ENCODE peak calls at places on chromosome 14, in seven cellular contexts. H is astrocyte of the cerebellum; A is lower leg skin; M is kidney epithelial cell; R is hepatocyte; G is A549; U is CD8-positive, alpha-beta T cell. C is an unnamed sample.

GRCh38 chr14:41875113-41875512 is 268.4 kb downstream of the LRFN5 start:
- DNase-seq in U (no peak), G (no peak), A (no peak), M (no peak), R (no peak), H (no peak), C (no peak)

GRCh38 chr14:77950371-77950770 is 150.5 kb downstream of the ADCK1 start:
- DNase-seq in R (no peak), H (no peak), G (no peak), A (no peak), M (no peak), U (no peak), C (no peak)

GRCh38 chr14:28745176-28745575 is 21.4 kb upstream of the FOXG1 start:
- DNase-seq in R (no peak), G (no peak), H (no peak), M (no peak), A (no peak), U (no peak), C (no peak)

GRCh38 chr14:24789277-24789832 is 155.4 kb upstream of the GZMB start:
- DNase-seq in M (no peak), U (no peak), G (no peak), H (no peak), A (no peak), R (peak), C (no peak)

GRCh38 chr14:101222362-101223090 is 319.0 kb upstream of the RTL1 start:
- DNase-seq in R (peak), H (no peak), U (no peak), A (no peak), G (no peak), M (no peak), C (no peak)

GRCh38 chr14:80278293-80279037 is 67.2 kb upstream of the DIO2 start:
- DNase-seq in G (peak), H (no peak), U (no peak), R (peak), A (no peak), M (no peak), C (peak)

GRCh38 chr14:89351364-89351957 is 65.6 kb downstream of the FOXN3 start:
- DNase-seq in R (peak), H (no peak), A (no peak), M (no peak), U (no peak), G (peak), C (no peak)

GRCh38 chr14:21476526-21476924 is 234 bp downstream of the RAB2B start:
- DNase-seq in A (peak), R (peak), H (peak), M (no peak), U (peak), G (no peak), C (no peak)

GRCh38 chr14:78164226-78164853 is 5.8 kb upstream of the NRXN3 start:
- DNase-seq in R (peak), G (peak), M (no peak), U (no peak), A (no peak), H (no peak), C (no peak)

GRCh38 chr14:102589761-102590290 is 2.6 kb upstream of the RCOR1 start:
- DNase-seq in G (no peak), A (no peak), U (no peak), R (no peak), M (no peak), H (no peak), C (no peak)

GRCh38 chr14:51451561-51451960 is 200.1 kb upstream of the FRMD6 start:
- DNase-seq in R (no peak), A (no peak), M (no peak), G (no peak), U (no peak), H (no peak), C (no peak)

GRCh38 chr14:89134640-89135039 is 282.4 kb downstream of the FOXN3 start:
- DNase-seq in A (no peak), H (no peak), G (no peak), R (no peak), U (no peak), M (no peak), C (no peak)

GRCh38 chr14:57833304-57833703 is 32.6 kb downstream of the SLC35F4 start:
- DNase-seq in A (no peak), H (peak), R (peak), M (peak), G (peak), U (no peak), C (peak)
- H3K4me3 ChIP-seq in A (no peak), H (no peak), R (no peak), M (no peak), G (no peak), U (no peak), C (no peak)

GRCh38 chr14:76115010-76115422 is 36.7 kb upstream of the GPATCH2L start:
- DNase-seq in R (no peak), A (no peak), U (no peak), G (no peak), H (no peak), M (no peak), C (no peak)
- TF ChIP-seq CTCF in R (no peak), A (no peak), U (no peak), G (no peak), H (no peak), M (no peak), C (no peak)

GRCh38 chr14:99232406-99233214 is 39.4 kb downstream of the BCL11B start:
- DNase-seq in H (no peak), A (no peak), U (no peak), G (no peak), M (no peak), R (no peak), C (no peak)

GRCh38 chr14:99231181-99231849 is 40.7 kb downstream of the BCL11B start:
- DNase-seq in H (no peak), M (no peak), R (no peak), A (no peak), U (no peak), G (no peak), C (no peak)

GRCh38 chr14:99233222-99234035 is 38.6 kb downstream of the BCL11B start:
- DNase-seq in A (no peak), M (no peak), R (no peak), U (no peak), G (no peak), H (no peak), C (no peak)

GRCh38 chr14:99230271-99231141 is 41.5 kb downstream of the BCL11B start:
- DNase-seq in G (no peak), R (peak), U (peak), A (no peak), H (no peak), M (no peak), C (no peak)

GRCh38 chr14:99231850-99232401 is 40.1 kb downstream of the BCL11B start:
- DNase-seq in M (no peak), A (no peak), G (no peak), U (peak), R (peak), H (no peak), C (no peak)
- H3K4me3 ChIP-seq in M (no peak), A (no peak), G (no peak), U (peak), R (no peak), H (no peak), C (peak)

GRCh38 chr14:92459479-92460421 is 53.8 kb upstream of the RIN3 start:
- DNase-seq in A (peak), H (no peak), G (no peak), R (peak), U (no peak), M (no peak), C (no peak)
- TF ChIP-seq CTCF in A (no peak), H (no peak), G (no peak), R (no peak), U (no peak), M (no peak), C (no peak)

GRCh38 chr14:55313480-55313879 is 42.3 kb downstream of the FBXO34 start:
- DNase-seq in U (no peak), H (no peak), G (no peak), M (no peak), A (no peak), R (no peak), C (no peak)

GRCh38 chr14:55306938-55307589 is 35.8 kb downstream of the FBXO34 start:
- DNase-seq in A (no peak), H (no peak), M (no peak), G (no peak), U (no peak), R (no peak), C (no peak)

GRCh38 chr14:55314449-55314848 is 43.2 kb downstream of the FBXO34 start:
- DNase-seq in G (no peak), A (no peak), R (no peak), M (no peak), H (no peak), U (no peak), C (no peak)

GRCh38 chr14:55309761-55310365 is 38.6 kb downstream of the FBXO34 start:
- DNase-seq in U (no peak), G (no peak), M (no peak), R (no peak), A (no peak), H (no peak), C (no peak)

GRCh38 chr14:55309154-55309553 is 37.9 kb downstream of the FBXO34 start:
- DNase-seq in R (no peak), G (no peak), A (no peak), H (no peak), U (no peak), M (no peak), C (no peak)
- H3K4me3 ChIP-seq in R (no peak), G (no peak), A (no peak), H (no peak), U (no peak), M (no peak), C (no peak)

GRCh38 chr14:58574623-58575022 is 63.1 kb upstream of the DACT1 start:
- DNase-seq in U (no peak), M (no peak), G (peak), A (no peak), R (no peak), H (no peak), C (no peak)
- TF ChIP-seq CTCF in U (no peak), M (peak), G (no peak), A (no peak), R (no peak), H (no peak), C (peak)

DNA sequence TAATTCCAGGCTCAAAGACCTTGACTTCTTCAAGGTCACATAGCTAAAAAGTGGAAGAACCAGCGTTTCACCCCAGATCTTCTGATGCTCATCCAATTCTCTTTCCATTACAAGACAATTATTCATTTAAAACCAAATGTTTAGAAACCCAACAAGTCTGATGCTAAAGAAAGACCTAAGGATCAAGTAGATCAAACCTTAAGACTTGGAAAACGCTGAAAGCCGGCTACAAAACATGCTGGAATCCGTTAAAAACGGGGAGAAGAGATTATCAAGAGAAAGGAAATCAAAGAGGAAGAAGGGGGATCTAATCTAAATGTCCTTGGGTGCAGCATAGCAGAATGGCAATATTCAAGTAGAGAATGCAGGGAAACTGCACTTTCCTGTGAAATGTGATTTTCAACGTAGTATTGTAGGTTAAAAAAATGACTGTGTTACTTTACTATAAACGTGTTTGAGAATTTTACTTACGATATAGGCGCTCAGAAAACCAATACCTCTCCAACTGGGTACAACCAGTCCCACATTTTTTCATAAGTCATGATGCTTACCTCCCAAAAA is 1.3 kb downstream of the PPP1R13B start:
- DNase-seq in M (no peak), H (no peak), U (no peak), A (no peak), R (no peak), G (no peak), C (no peak)
- H3K4me3 ChIP-seq in M (peak), H (peak), U (peak), A (no peak), R (peak), G (peak), C (peak)

DNA sequence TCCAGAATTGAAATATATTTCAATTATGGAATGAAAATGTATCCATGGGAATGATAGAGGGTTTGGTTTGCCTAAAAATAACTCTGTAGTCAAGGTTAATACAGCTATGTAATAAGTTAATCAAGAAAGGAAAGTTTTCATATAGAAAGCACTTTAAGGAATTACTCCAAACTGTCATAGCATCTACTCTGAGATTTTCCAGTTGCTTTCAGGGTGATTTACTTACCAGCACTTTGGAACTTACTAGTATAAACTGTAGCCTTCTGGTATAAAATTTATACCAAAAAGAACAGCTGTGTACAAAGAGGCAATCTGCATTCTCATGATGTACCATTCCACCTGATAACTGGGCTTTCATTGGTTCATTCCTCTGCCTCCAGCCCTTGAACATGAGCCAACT is 87.1 kb downstream of the ARF6 start:
- DNase-seq in M (no peak), U (no peak), A (no peak), G (no peak), H (no peak), R (no peak), C (no peak)
- TF ChIP-seq CTCF in M (no peak), U (no peak), A (no peak), G (no peak), H (no peak), R (no peak), C (no peak)

GRCh38 chr14:74614508-74615495 is 2.8 kb upstream of the LTBP2 start:
- DNase-seq in U (no peak), G (no peak), A (no peak), M (no peak), R (no peak), H (no peak), C (no peak)

GRCh38 chr14:74618078-74618952 is 6.3 kb upstream of the LTBP2 start:
- DNase-seq in R (no peak), G (peak), U (peak), M (peak), A (no peak), H (no peak), C (no peak)

GRCh38 chr14:74615735-74616134 is 3.7 kb upstream of the LTBP2 start:
- DNase-seq in M (no peak), R (no peak), A (no peak), G (no peak), H (no peak), U (no peak), C (no peak)

GRCh38 chr14:74616996-74617700 is 5.1 kb upstream of the LTBP2 start:
- DNase-seq in M (no peak), G (peak), U (no peak), H (no peak), A (no peak), R (no peak), C (no peak)

GRCh38 chr14:74616507-74616906 is 4.5 kb upstream of the LTBP2 start:
- DNase-seq in A (no peak), G (peak), U (no peak), H (no peak), M (peak), R (peak), C (peak)
- H3K4me3 ChIP-seq in A (no peak), G (no peak), U (no peak), H (peak), M (peak), R (no peak), C (no peak)

DNA sequence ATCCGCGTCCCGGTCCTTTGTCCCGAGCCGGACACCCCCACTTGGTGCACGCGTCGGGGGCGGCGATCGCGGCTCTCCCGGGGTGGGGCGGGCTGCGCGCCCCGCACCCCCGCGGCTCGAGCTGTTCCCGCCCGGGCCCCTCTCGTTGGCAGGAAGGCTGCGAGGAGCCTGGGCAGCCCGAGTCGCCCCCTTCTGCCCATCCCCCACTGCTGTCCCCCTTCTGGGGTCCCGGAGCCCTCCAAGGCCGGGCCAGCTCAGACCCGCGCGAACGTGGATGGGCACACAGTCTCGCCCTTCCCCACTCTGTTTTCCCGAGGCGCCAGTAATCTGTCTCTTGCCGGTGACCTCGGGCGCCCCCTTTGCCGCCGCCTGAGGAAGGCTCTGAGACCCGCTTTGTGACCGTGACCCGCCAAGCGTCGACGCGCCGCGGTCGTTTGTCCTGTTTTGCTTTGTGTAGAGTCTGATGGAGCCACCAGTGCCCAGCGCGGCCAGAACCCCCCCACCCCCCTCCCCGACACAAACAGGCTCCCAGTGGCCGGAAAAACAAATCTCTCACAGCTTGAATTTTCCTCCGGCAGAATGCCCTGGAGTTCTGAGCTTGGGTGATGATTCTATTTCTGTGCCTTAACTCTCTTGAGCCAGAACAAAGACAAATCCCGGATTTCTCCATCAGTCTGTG is 610 bp downstream of the C14orf132 start:
- DNase-seq in A (no peak), G (peak), H (no peak), R (peak), M (no peak), U (peak), C (no peak)
- TF ChIP-seq CTCF in A (no peak), G (peak), H (peak), R (peak), M (peak), U (no peak), C (peak)